ENCODE peak calls at places on chromosomes 13 and 19, in ten cellular contexts. X is lower lobe of right lung; G is right lobe of liver; W is DND-41; J is aorta; V is uterus; L is stomach; F is CD4-positive, alpha-beta memory T cell; O is Peyer's patch; P is GM23248. D is an unnamed sample.

GRCh38 chr19:48878219-48879024 is 6.2 kb downstream of the PPP1R15A start:
- DNase-seq in X (peak; percentile 66), J (peak; percentile 86), W (no peak), P (peak; percentile 51), G (no peak), V (no peak), F (no peak), O (no peak), L (peak; percentile 59), D (peak; percentile 58)

GRCh38 chr19:13155472-13156284 is 5.5 kb downstream of the IER2 start:
- DNase-seq in F (peak; percentile 89), J (peak; percentile 94), O (peak; percentile 92), W (peak; percentile 89), G (peak; percentile 93), X (peak; percentile 87), L (peak; percentile 86), P (peak; percentile 85), V (peak; percentile 82), D (peak; percentile 66)

GRCh38 chr13:68304287-68304893 is 1074.3 kb upstream of the PCDH9 start:
- DNase-seq in G (no peak), V (no peak), F (no peak), P (peak; percentile 1), O (no peak), L (no peak), W (no peak), X (no peak), J (no peak), D (no peak)

GRCh38 chr13:93226623-93227279 is at the start of gene GPC6:
- DNase-seq in W (no peak), O (no peak), L (no peak), G (peak; percentile 28), P (peak; percentile 90), J (peak; percentile 80), X (no peak), V (no peak), F (no peak), D (no peak)

GRCh38 chr19:7188682-7189629 is 105.3 kb downstream of the INSR start:
- DNase-seq in W (no peak), G (peak; percentile 28), J (no peak), P (no peak), V (no peak), O (no peak), X (no peak), L (no peak), F (no peak), D (no peak)

GRCh38 chr19:51338563-51339312 is 3.2 kb downstream of the VSIG10L start:
- DNase-seq in W (peak; percentile 86), V (peak; percentile 86), J (peak; percentile 96), L (peak; percentile 87), O (peak; percentile 95), X (peak; percentile 91), F (peak; percentile 80), P (peak; percentile 88), G (peak; percentile 88), D (peak; percentile 87)

GRCh38 chr13:78852709-78853108 is 193.8 kb upstream of the OBI1 start:
- DNase-seq in O (no peak), P (no peak), W (no peak), J (no peak), G (no peak), V (no peak), X (no peak), L (no peak), F (no peak), D (no peak)

GRCh38 chr19:4981681-4981958 is 12.7 kb downstream of the KDM4B start:
- DNase-seq in L (no peak), O (no peak), V (no peak), W (no peak), J (peak; percentile 64), P (no peak), F (no peak), G (no peak), X (no peak), D (no peak)

DNA sequence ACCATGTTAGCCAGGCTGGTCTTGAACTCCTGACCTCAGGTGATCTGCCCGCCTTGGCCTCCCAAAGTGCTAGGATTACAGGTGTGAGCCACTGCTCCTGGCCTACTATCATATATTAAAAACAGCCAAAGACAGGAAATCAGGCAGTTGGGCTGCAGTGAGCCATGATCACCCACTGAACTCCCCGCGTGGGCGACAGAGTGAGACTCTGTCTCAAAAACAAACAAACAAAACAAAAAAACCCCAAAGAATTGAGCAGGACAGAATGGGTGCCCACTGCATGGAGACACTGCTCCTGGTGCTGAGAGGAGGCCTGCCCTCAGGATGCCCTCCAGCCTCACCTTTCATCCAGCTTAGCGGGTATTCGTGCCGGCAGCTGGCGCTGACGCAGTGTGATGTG is 5.2 kb upstream of the RINL start:
- DNase-seq in P (no peak), F (no peak), W (no peak), L (no peak), V (no peak), O (no peak), J (no peak), X (no peak), G (no peak), D (no peak)
- H3K4me1 ChIP-seq in P (no peaks in the 10 kb centered on the region), F (peaks cover 31% of the 10 kb centered on the region), W (peaks cover 13% of the 10 kb centered on the region), L (peaks cover 9% of the 10 kb centered on the region), V (no peaks in the 10 kb centered on the region), O (peaks cover 15% of the 10 kb centered on the region), J (no peaks in the 10 kb centered on the region), X (peaks cover 5% of the 10 kb centered on the region), G (peaks cover 7% of the 10 kb centered on the region), D (peaks cover 34% of the 10 kb centered on the region)

GRCh38 chr13:66114127-66114526 is 1116.0 kb downstream of the PCDH9 start:
- DNase-seq in F (no peak), L (no peak), J (no peak), P (no peak), O (no peak), V (no peak), G (no peak), X (no peak), W (no peak), D (no peak)

GRCh38 chr13:66111628-66112027 is 1118.5 kb downstream of the PCDH9 start:
- DNase-seq in X (no peak), G (no peak), J (no peak), L (no peak), P (no peak), F (no peak), V (no peak), O (no peak), W (no peak), D (no peak)

GRCh38 chr13:66117573-66117972 is 1112.6 kb downstream of the PCDH9 start:
- DNase-seq in W (no peak), L (no peak), V (no peak), O (no peak), F (no peak), J (no peak), P (no peak), X (no peak), G (no peak), D (no peak)
- H3K27ac ChIP-seq in W (no peak overlapping the region), L (no peak overlapping the region), V (no peak overlapping the region), O (no peak overlapping the region), F (no peak overlapping the region), J (no peak overlapping the region), P (no peak overlapping the region), X (no peak overlapping the region), G (no peak overlapping the region), D (no peak overlapping the region)

DNA sequence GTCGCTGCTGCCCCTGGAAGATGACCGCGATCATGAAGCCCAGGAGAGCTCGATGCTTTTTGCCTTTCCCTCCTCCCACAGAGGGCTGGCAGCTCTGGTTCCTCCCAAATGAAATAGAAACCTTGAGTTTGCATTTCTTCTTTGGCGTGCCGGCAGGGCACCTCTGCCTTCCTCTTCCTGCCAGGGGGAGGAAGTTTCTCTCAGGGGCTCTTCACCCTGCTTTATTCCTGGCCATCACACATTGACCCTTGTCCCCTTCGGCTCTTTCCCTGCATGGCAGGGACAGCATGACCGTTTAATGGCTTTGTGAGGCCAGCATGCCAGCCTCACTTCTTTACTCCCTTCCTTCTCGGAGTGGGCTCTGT is 47.9 kb downstream of the ACTN4 start:
- DNase-seq in P (no peak), W (no peak), J (no peak), L (no peak), G (no peak), F (no peak), X (no peak), O (no peak), V (no peak), D (no peak)
- H3K4me1 ChIP-seq in P (peaks cover 40% of the 10 kb centered on the region), W (peaks cover 7% of the 10 kb centered on the region), J (no peaks in the 10 kb centered on the region), L (peaks cover 99% of the 10 kb centered on the region), G (peaks cover 67% of the 10 kb centered on the region), F (peaks cover 88% of the 10 kb centered on the region), X (peaks cover 100% of the 10 kb centered on the region), O (peaks cover 90% of the 10 kb centered on the region), V (peaks cover 21% of the 10 kb centered on the region), D (peaks cover 49% of the 10 kb centered on the region)

GRCh38 chr19:2923510-2923909 is 21.3 kb downstream of the ZNF77 start:
- DNase-seq in W (no peak), J (no peak), L (no peak), F (no peak), X (no peak), G (no peak), O (peak; percentile 19), V (no peak), P (peak; percentile 84), D (no peak)
- H3K27ac ChIP-seq in W (no peak overlapping the region), J (no peak overlapping the region), L (peak overlapping the region; percentile 41), F (no peak overlapping the region), X (peak overlapping the region; percentile 11), G (no peak overlapping the region), O (no peak overlapping the region), V (peak overlapping the region; percentile 36), P (peak overlapping the region; percentile 50), D (no peak overlapping the region)

DNA sequence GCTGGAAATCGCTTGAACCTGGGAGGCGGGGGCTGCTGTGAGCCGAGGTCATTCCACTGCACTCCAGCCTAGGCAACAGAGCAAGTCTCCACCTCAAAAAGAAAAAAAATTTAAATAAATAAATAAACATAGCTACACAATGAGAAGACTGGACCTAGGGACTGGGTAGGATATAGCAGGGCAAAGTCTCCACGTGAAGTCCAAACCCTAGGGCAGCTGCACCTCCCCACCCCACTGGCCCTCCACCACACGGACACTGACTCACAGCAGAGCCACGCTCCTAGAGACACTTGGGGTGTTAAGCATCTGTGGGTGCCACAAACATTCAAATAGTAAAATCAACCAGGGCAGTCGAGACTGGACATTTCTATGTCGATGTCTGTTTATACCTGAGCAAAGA is 7.1 kb downstream of the LATS2 start:
- DNase-seq in J (no peak), V (no peak), O (no peak), L (no peak), X (no peak), F (no peak), G (no peak), W (no peak), P (no peak), D (no peak)
- H3K4me1 ChIP-seq in J (peaks cover 3% of the 10 kb centered on the region), V (peaks cover 3% of the 10 kb centered on the region), O (peaks cover 21% of the 10 kb centered on the region), L (peaks cover 76% of the 10 kb centered on the region), X (peaks cover 77% of the 10 kb centered on the region), F (no peaks in the 10 kb centered on the region), G (peaks cover 3% of the 10 kb centered on the region), W (no peaks in the 10 kb centered on the region), P (peaks cover 55% of the 10 kb centered on the region), D (no peaks in the 10 kb centered on the region)

GRCh38 chr13:22926176-22927007 is 254.4 kb upstream of the SGCG start:
- DNase-seq in G (peak; percentile 60), V (peak; percentile 87), W (no peak), X (peak; percentile 79), J (peak; percentile 86), O (peak; percentile 64), L (no peak), P (peak; percentile 28), F (no peak), D (no peak)
- H3K27ac ChIP-seq in G (no peak overlapping the region), V (peak overlapping the region; percentile 89), W (no peak overlapping the region), X (peak overlapping the region; percentile 36), J (no peak overlapping the region), O (peak overlapping the region; percentile 46), L (peak overlapping the region; percentile 38), P (no peak overlapping the region), F (no peak overlapping the region), D (no peak overlapping the region)